ENCODE peak calls at places on chromosomes 11 and 22, in six cellular contexts. K, W, A, F, V and X are unnamed samples.
A peak's percentile ranks its signal among the peaks of the same experiment; 100 is the strongest.

GRCh38 chr11:33376331-33377099 is 119.3 kb downstream of the HIPK3 start:
- DNase-seq in K (peak; percentile 85), V (peak; percentile 70), W (no peak), F (no peak), A (no peak), X (no peak)

GRCh38 chr22:35642305-35642741 is 5.9 kb upstream of the APOL6 start:
- DNase-seq in K (no peak), W (peak; percentile 47), V (no peak), F (no peak), A (no peak), X (no peak)

GRCh38 chr11:61345170-61345610 is 12.2 kb downstream of the TKFC start:
- DNase-seq in K (peak; percentile 92), A (no peak), V (no peak), F (no peak), W (no peak), X (no peak)

GRCh38 chr11:12848413-12848812 is 160.7 kb upstream of the RASSF10 start:
- DNase-seq in F (no peak), W (no peak), A (no peak), K (no peak), V (no peak), X (no peak)

GRCh38 chr11:83061883-83062282 is 9.8 kb downstream of the RAB30 start:
- DNase-seq in A (no peak), F (peak; percentile 92), V (no peak), K (no peak), W (no peak), X (no peak)

GRCh38 chr11:73383249-73384126 is 7.3 kb downstream of the RELT start:
- DNase-seq in V (no peak), A (no peak), W (no peak), F (no peak), K (no peak), X (no peak)

GRCh38 chr11:36455658-36456111 is 54.4 kb downstream of the TRAF6 start:
- DNase-seq in K (peak; percentile 35), F (no peak), V (no peak), W (no peak), A (peak; percentile 11), X (peak; percentile 59)

GRCh38 chr11:93143800-93144199 is 54.0 kb downstream of the SLC36A4 start:
- DNase-seq in K (no peak), F (no peak), W (no peak), V (no peak), A (no peak), X (no peak)

GRCh38 chr11:12938590-12939247 is 70.4 kb upstream of the RASSF10 start:
- DNase-seq in A (no peak), K (no peak), F (no peak), V (no peak), W (no peak), X (no peak)

GRCh38 chr11:125335101-125335500 is 161.0 kb downstream of the FEZ1 start:
- DNase-seq in A (no peak), V (no peak), K (no peak), F (no peak), W (no peak), X (no peak)

GRCh38 chr11:125338886-125339811 is 156.9 kb downstream of the FEZ1 start:
- DNase-seq in F (no peak), A (no peak), V (no peak), W (no peak), K (peak; percentile 61), X (no peak)

GRCh38 chr11:125341676-125342075 is 154.4 kb downstream of the FEZ1 start:
- DNase-seq in W (no peak), F (no peak), V (no peak), A (no peak), K (no peak), X (no peak)

GRCh38 chr11:125338435-125338834 is 157.6 kb downstream of the FEZ1 start:
- DNase-seq in V (no peak), W (no peak), F (no peak), A (no peak), K (no peak), X (no peak)

GRCh38 chr11:125337836-125338235 is 158.2 kb downstream of the FEZ1 start:
- DNase-seq in V (no peak), F (no peak), W (no peak), A (no peak), K (no peak), X (no peak)
- TF ChIP-seq GABPA in V (no peak), F (no peak), W (no peak), A (no peak), K (no peak), X (no peak)

DNA sequence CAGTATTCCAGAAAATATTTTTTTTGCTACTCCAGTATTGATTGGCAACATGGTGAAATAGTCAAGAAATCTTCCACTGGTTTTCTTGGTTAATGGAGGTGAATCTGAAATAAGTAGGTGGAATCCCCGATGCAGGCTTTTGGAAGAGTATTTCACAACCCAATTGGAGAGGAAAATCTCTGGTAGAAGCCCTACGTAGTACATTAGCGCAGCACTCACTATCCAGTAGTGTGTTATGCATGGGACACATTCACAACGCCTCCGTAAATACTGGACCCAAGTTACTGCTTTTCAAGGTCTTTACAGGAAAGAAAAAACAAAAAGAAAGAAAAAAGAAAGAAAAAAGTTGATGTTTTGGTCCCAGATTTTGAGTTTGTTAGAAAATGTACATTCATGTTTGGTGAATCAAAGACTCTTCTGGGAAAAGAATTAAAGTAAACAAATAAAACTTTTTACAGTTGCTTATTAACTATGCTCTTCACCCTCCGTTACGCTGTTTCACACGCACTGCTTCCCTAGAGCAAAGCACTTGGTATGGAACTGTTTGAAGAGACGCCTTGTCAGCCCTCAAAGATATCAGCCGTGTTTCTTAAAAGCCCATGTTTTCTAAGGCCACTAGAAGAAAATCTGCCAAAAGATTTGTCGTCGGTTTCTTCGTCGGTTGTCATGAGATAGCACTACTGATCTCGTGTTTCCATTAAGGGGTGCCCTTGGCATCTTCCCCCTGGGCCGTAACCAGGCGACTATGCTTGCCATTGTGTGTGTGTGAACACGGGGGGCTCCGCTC is 170.4 kb upstream of the CTSC start:
- DNase-seq in F (no peak), A (no peak), V (no peak), W (no peak), K (no peak), X (no peak)
- H3K4me3 ChIP-seq in F (peak overlapping the region; percentile 33), A (no peak overlapping the region), V (peak overlapping the region; percentile 58), W (no peak overlapping the region), K (no peak overlapping the region), X (no peak overlapping the region)

GRCh38 chr11:59669611-59670009 is 773 bp upstream of the PATL1 start:
- DNase-seq in K (no peak), A (no peak), W (no peak), F (no peak), V (peak; percentile 63), X (no peak)
- TF ChIP-seq GABPA in K (no peak), A (no peak), W (no peak), F (no peak), V (no peak), X (no peak)

GRCh38 chr22:19216579-19216978 is 38.0 kb upstream of the SLC25A1 start:
- DNase-seq in F (no peak), K (no peak), V (no peak), W (peak; percentile 12), A (no peak), X (no peak)
- H3K4me3 ChIP-seq in F (no peak overlapping the region), K (no peak overlapping the region), V (no peak overlapping the region), W (no peak overlapping the region), A (no peak overlapping the region), X (no peak overlapping the region)

GRCh38 chr11:27281740-27282139 is 81.3 kb downstream of the CCDC34 start:
- DNase-seq in W (peak; percentile 29), K (no peak), V (no peak), A (no peak), F (peak; percentile 19), X (no peak)
- TF ChIP-seq GABPA in W (no peak), K (no peak), V (no peak), A (no peak), F (no peak), X (no peak)

GRCh38 chr22:37641251-37641949 is 1.9 kb downstream of the SH3BP1 start:
- DNase-seq in W (no peak), A (no peak), K (no peak), V (no peak), F (no peak), X (no peak)
- H3K4me3 ChIP-seq in W (no peak overlapping the region), A (no peak overlapping the region), K (no peak overlapping the region), V (no peak overlapping the region), F (peak overlapping the region; percentile 96), X (peak overlapping the region; percentile 84)

GRCh38 chr11:120205596-120206161 is 5.2 kb upstream of the OAF start:
- DNase-seq in W (no peak), A (no peak), F (no peak), K (no peak), V (no peak), X (peak; percentile 41)
- TF ChIP-seq GABPA in W (no peak), A (no peak), F (no peak), K (no peak), V (no peak), X (no peak)

GRCh38 chr11:118003021-118003423 is 16.8 kb downstream of the IL10RA start:
- DNase-seq in F (no peak), K (no peak), A (peak; percentile 58), W (no peak), V (no peak), X (no peak)

GRCh38 chr11:118000850-118001228 is 14.6 kb downstream of the IL10RA start:
- DNase-seq in F (no peak), V (no peak), K (no peak), A (no peak), W (no peak), X (no peak)

GRCh38 chr11:118002541-118003019 is 16.4 kb downstream of the IL10RA start:
- DNase-seq in F (no peak), K (no peak), W (no peak), A (peak; percentile 79), V (no peak), X (peak; percentile 63)

GRCh38 chr11:118001494-118001971 is 15.3 kb downstream of the IL10RA start:
- DNase-seq in W (no peak), F (no peak), A (peak; percentile 61), K (no peak), V (no peak), X (no peak)

DNA sequence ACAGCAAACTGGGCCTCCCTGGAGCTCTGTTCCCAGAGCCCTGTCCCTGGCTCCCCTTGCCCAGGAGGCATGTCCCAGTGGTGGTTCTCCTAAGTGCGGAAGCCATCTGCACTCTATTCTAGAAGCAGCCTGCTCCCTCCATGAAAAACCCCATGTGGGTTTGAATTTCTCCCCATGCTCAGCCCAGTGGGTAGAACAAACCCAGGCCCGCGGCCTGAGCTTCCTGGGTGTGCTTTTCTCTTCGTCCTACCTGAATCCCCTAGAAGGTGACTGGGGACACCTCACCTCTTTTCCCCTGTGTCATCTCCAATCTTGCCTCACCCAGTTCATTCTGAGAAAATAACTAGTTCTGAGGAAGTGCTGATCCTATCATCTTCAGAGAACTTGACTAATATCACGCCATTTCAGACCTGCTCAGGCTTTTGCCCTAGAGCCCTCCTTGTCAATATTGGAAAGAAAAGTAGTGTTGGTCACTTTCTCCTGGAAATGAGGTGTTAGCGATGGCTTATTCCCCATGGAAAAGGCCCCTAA is 15.9 kb downstream of the IL10RA start:
- DNase-seq in A (peak; percentile 81), W (no peak), V (no peak), K (no peak), F (no peak), X (no peak)
- H3K4me3 ChIP-seq in A (no peak overlapping the region), W (no peak overlapping the region), V (no peak overlapping the region), K (no peak overlapping the region), F (no peak overlapping the region), X (no peak overlapping the region)